ENCODE peak calls at places on chromosomes 1 and 21, in five cellular contexts. N is left ventricle myocardium superior, C is GM04503, R is choroid plexus epithelial cell, G is AG10803. I is an unnamed sample.

GRCh38 chr1:39407496-39407888 is 83.9 kb upstream of the BMP8A start:
- DNase-seq in N (no peak), C (no peak), R (no peak), G (no peak), I (no peak)

GRCh38 chr1:18927082-18927653 is 24.8 kb upstream of the ALDH4A1 start:
- DNase-seq in N (no peak), C (no peak), R (no peak), G (no peak), I (no peak)

GRCh38 chr1:8116892-8117262 is 90.8 kb upstream of the ERRFI1 start:
- DNase-seq in N (peak), C (peak), R (peak), G (peak), I (peak)

GRCh38 chr1:27192039-27192529 is 37.2 kb upstream of the SLC9A1 start:
- DNase-seq in N (no peak), C (no peak), R (no peak), G (no peak), I (no peak)

GRCh38 chr1:4802024-4802423 is 147.6 kb downstream of the AJAP1 start:
- DNase-seq in N (no peak), C (no peak), R (no peak), G (no peak), I (no peak)

GRCh38 chr1:227848430-227848932 is 33.0 kb downstream of the PRSS38 start:
- DNase-seq in N (no peak), C (no peak), R (no peak), G (no peak), I (no peak)

GRCh38 chr21:24590261-24590660 is 1017.0 kb downstream of the MRPL39 start:
- DNase-seq in N (no peak), C (no peak), R (no peak), G (no peak), I (no peak)

GRCh38 chr1:67308136-67308535 is 463 bp downstream of the IL12RB2 start:
- DNase-seq in N (no peak), C (no peak), R (no peak), G (no peak), I (no peak)

GRCh38 chr1:152185544-152186391 is 26.7 kb upstream of the RPTN start:
- DNase-seq in N (no peak), C (no peak), R (peak), G (peak), I (peak)

GRCh38 chr1:95386915-95387314 is 152.9 kb downstream of the RWDD3 start:
- DNase-seq in N (no peak), C (no peak), R (no peak), G (no peak), I (no peak)

GRCh38 chr1:76254165-76255043 is 179.9 kb downstream of the ST6GALNAC3 start:
- DNase-seq in N (no peak), C (no peak), R (peak), G (peak), I (peak)

GRCh38 chr21:17775431-17776126 is 43.6 kb downstream of the C21orf91 start:
- DNase-seq in N (no peak), C (no peak), R (no peak), G (no peak), I (no peak)

GRCh38 chr1:14682941-14683340 is 84.5 kb downstream of the KAZN start:
- DNase-seq in N (no peak), C (no peak), R (no peak), G (no peak), I (no peak)